ENCODE peak calls at places on chromosome 5, in nine cellular contexts. N, E, G, M, F, Z, T, I and V are unnamed samples.

GRCh38 chr5:1494780-1495524 is 28.8 kb downstream of the LPCAT1 start:
- DNase-seq in G (no peak), M (no peak), E (no peak), Z (peak; percentile 64), N (no peak), I (no peak), T (no peak), F (no peak), V (peak; percentile 28)

GRCh38 chr5:103120607-103121200 is 603 bp downstream of the PPIP5K2 start:
- DNase-seq in F (no peak), N (no peak), Z (peak; percentile 25), T (no peak), M (peak; percentile 38), E (no peak), G (peak; percentile 17), I (no peak), V (peak; percentile 27)

GRCh38 chr5:435156-435790 is 7.7 kb upstream of the EXOC3 start:
- DNase-seq in E (no peak), N (no peak), Z (peak; percentile 11), F (no peak), I (no peak), M (no peak), G (no peak), T (no peak), V (no peak)

GRCh38 chr5:10331341-10331796 is 22.1 kb upstream of the MARCHF6 start:
- DNase-seq in G (peak; percentile 92), F (no peak), E (no peak), I (peak; percentile 90), M (no peak), N (peak; percentile 97), T (no peak), Z (peak; percentile 70), V (no peak)

GRCh38 chr5:77015938-77016569 is 14.2 kb upstream of the AGGF1 start:
- DNase-seq in F (no peak), E (no peak), Z (no peak), N (no peak), G (peak; percentile 83), T (no peak), I (peak; percentile 60), M (peak; percentile 66), V (no peak)

GRCh38 chr5:72203251-72203845 is 96.1 kb downstream of the MAP1B start:
- DNase-seq in T (no peak), M (no peak), G (no peak), N (no peak), Z (no peak), E (no peak), I (no peak), F (no peak), V (no peak)

GRCh38 chr5:158546080-158546479 is 553.6 kb downstream of the EBF1 start:
- DNase-seq in N (no peak), E (no peak), G (no peak), Z (no peak), F (no peak), I (no peak), T (no peak), M (no peak), V (no peak)

GRCh38 chr5:172729588-172729987 is 41.4 kb downstream of the DUSP1 start:
- DNase-seq in E (no peak), G (no peak), Z (no peak), F (no peak), I (no peak), T (no peak), M (no peak), N (no peak), V (no peak)

GRCh38 chr5:80967500-80968181 is 7.5 kb downstream of the RASGRF2 start:
- DNase-seq in I (peak; percentile 3), Z (peak; percentile 46), F (peak; percentile 51), E (no peak), N (peak; percentile 91), T (no peak), G (peak; percentile 79), M (peak; percentile 94), V (no peak)

GRCh38 chr5:147763791-147764525 is 18.6 kb downstream of the JAKMIP2 start:
- DNase-seq in M (no peak), N (no peak), Z (no peak), G (peak; percentile 59), T (no peak), I (no peak), F (no peak), E (no peak), V (no peak)

GRCh38 chr5:1203311-1203967 is 2.0 kb downstream of the SLC6A19 start:
- DNase-seq in T (no peak), E (no peak), G (no peak), Z (peak; percentile 22), M (no peak), I (no peak), F (no peak), N (no peak), V (no peak)

GRCh38 chr5:84202136-84202535 is 182.5 kb downstream of the EDIL3 start:
- DNase-seq in I (no peak), F (no peak), E (no peak), G (no peak), T (no peak), Z (no peak), M (no peak), N (no peak), V (no peak)

GRCh38 chr5:77360969-77361368 is 131.1 kb downstream of the WDR41 start:
- DNase-seq in E (no peak), G (no peak), T (no peak), Z (no peak), F (no peak), I (no peak), M (no peak), N (no peak), V (no peak)

GRCh38 chr5:9251379-9251980 is 294.4 kb downstream of the SEMA5A start:
- DNase-seq in T (no peak), Z (no peak), M (no peak), F (peak; percentile 46), E (no peak), G (peak; percentile 39), I (no peak), N (no peak), V (no peak)

GRCh38 chr5:143400541-143401252 is 2.8 kb downstream of the NR3C1 start:
- DNase-seq in N (no peak), I (no peak), F (no peak), M (peak; percentile 50), E (peak; percentile 14), T (no peak), Z (no peak), G (peak; percentile 52), V (no peak)

GRCh38 chr5:84191296-84191695 is 193.4 kb downstream of the EDIL3 start:
- DNase-seq in F (no peak), I (peak; percentile 89), E (no peak), M (no peak), G (peak; percentile 28), Z (no peak), T (no peak), N (no peak), V (no peak)

GRCh38 chr5:61328791-61329617 is 3.1 kb upstream of the ZSWIM6 start:
- DNase-seq in F (no peak), N (no peak), T (no peak), Z (no peak), M (peak; percentile 25), E (no peak), G (no peak), I (no peak), V (no peak)

GRCh38 chr5:54520940-54521339 is 3.4 kb downstream of the SNX18 start:
- DNase-seq in N (no peak), Z (no peak), G (no peak), I (no peak), M (no peak), F (no peak), T (no peak), E (no peak), V (no peak)

GRCh38 chr5:116640236-116640635 is 65.6 kb upstream of the SEMA6A start:
- DNase-seq in Z (no peak), G (no peak), E (no peak), F (no peak), N (no peak), T (no peak), M (no peak), I (no peak), V (no peak)

GRCh38 chr5:1517838-1518237 is 5.9 kb downstream of the LPCAT1 start:
- DNase-seq in T (no peak), G (no peak), N (no peak), Z (peak; percentile 22), I (no peak), F (no peak), E (no peak), M (no peak), V (no peak)

GRCh38 chr5:6450235-6450860 is 1.7 kb downstream of the UBE2QL1 start:
- DNase-seq in F (no peak), N (no peak), M (no peak), E (peak; percentile 25), I (no peak), G (no peak), T (no peak), Z (no peak), V (no peak)

GRCh38 chr5:172849636-172850453 is 15.8 kb downstream of the ERGIC1 start:
- DNase-seq in Z (peak; percentile 90), I (no peak), T (no peak), E (no peak), M (no peak), N (no peak), G (no peak), F (no peak), V (peak; percentile 28)

GRCh38 chr5:65818592-65818991 is 96.6 kb downstream of the NLN start:
- DNase-seq in M (no peak), I (no peak), Z (peak; percentile 82), T (no peak), E (no peak), F (no peak), N (no peak), G (no peak), V (no peak)

GRCh38 chr5:147675168-147675567 is 107.4 kb downstream of the JAKMIP2 start:
- DNase-seq in Z (no peak), M (no peak), G (no peak), T (no peak), N (no peak), E (no peak), F (no peak), I (peak; percentile 25), V (no peak)

GRCh38 chr5:110063640-110064592 is 374.2 kb downstream of the MAN2A1 start:
- DNase-seq in N (no peak), E (no peak), M (no peak), F (no peak), G (peak; percentile 8), T (no peak), I (no peak), Z (no peak), V (no peak)

GRCh38 chr5:79464695-79465332 is 49.1 kb downstream of the HOMER1 start:
- DNase-seq in F (no peak), Z (no peak), G (peak; percentile 59), I (peak; percentile 6), T (no peak), E (no peak), M (peak; percentile 38), N (peak; percentile 50), V (no peak)

GRCh38 chr5:134289509-134290113 is 63.7 kb upstream of the PPP2CA start:
- DNase-seq in E (no peak), T (no peak), G (peak; percentile 90), F (peak; percentile 30), Z (peak; percentile 30), M (peak; percentile 79), I (peak; percentile 59), N (peak; percentile 21), V (peak; percentile 55)

GRCh38 chr5:174328626-174329299 is 283.3 kb downstream of the NSG2 start:
- DNase-seq in I (no peak), M (no peak), Z (no peak), E (no peak), T (no peak), G (no peak), N (no peak), F (no peak), V (no peak)

GRCh38 chr5:36535390-36535789 is 71.0 kb upstream of the SLC1A3 start:
- DNase-seq in M (no peak), I (no peak), G (no peak), Z (no peak), N (no peak), F (no peak), E (no peak), T (no peak), V (no peak)

GRCh38 chr5:123951204-123951977 is 439.4 kb downstream of the CSNK1G3 start:
- DNase-seq in F (peak; percentile 66), Z (no peak), G (peak; percentile 82), N (no peak), M (peak; percentile 14), E (no peak), T (no peak), I (no peak), V (no peak)

GRCh38 chr5:45695011-45695667 is 1.0 kb downstream of the HCN1 start:
- DNase-seq in Z (no peak), N (no peak), T (no peak), G (no peak), M (no peak), F (no peak), E (no peak), I (no peak), V (no peak)